ENCODE peak calls at places on chromosomes 2 and 18, in four cellular contexts. O is fibroblast of lung, K is right cardiac atrium, V is transverse colon. E is an unnamed sample. For H3K9me3 and H3K4me1, the result is how much of the 10 kb centered on the place peaks cover.

GRCh38 chr18:59900222-59901128 is 679 bp downstream of the PMAIP1 start:
- DNase-seq in O (peak), K (peak), V (peak), E (no peak)

GRCh38 chr2:182616471-182617393 is 99.3 kb upstream of the DNAJC10 start:
- DNase-seq in O (peak), K (no peak), V (no peak), E (no peak)

GRCh38 chr2:24190503-24190902 is 15.7 kb downstream of the FAM228A start:
- DNase-seq in O (no peak), K (no peak), V (no peak), E (no peak)

GRCh38 chr2:15770606-15771005 is 169.7 kb upstream of the MYCN start:
- DNase-seq in O (no peak), K (no peak), V (no peak), E (no peak)

GRCh38 chr2:35343135-35343534 is 1012.4 kb upstream of the CRIM1 start:
- DNase-seq in O (no peak), K (no peak), V (no peak), E (no peak)

GRCh38 chr18:10544093-10544748 is 18.4 kb downstream of the NAPG start:
- DNase-seq in O (no peak), K (peak), V (no peak), E (no peak)

GRCh38 chr2:136765736-136766323 is 485 bp downstream of the THSD7B start:
- DNase-seq in O (no peak), K (peak), V (no peak), E (no peak)

GRCh38 chr18:11259421-11259820 is 110.1 kb upstream of the PIEZO2 start:
- DNase-seq in O (no peak), K (peak), V (peak), E (peak)

GRCh38 chr18:11877497-11877896 is 26.3 kb downstream of the CHMP1B start:
- DNase-seq in O (no peak), K (no peak), V (no peak), E (no peak)

GRCh38 chr2:216632952-216633615 is at the start of gene IGFBP2:
- DNase-seq in O (peak), K (peak), V (peak), E (peak)

GRCh38 chr18:27017901-27018500 is 152.5 kb upstream of the AQP4 start:
- DNase-seq in O (no peak), K (no peak), V (no peak), E (no peak)

GRCh38 chr2:20580690-20581437 is 70.0 kb downstream of the HS1BP3 start:
- DNase-seq in O (no peak), K (peak), V (no peak), E (no peak)

GRCh38 chr18:57930476-57930875 is 113.5 kb upstream of the NEDD4L start:
- DNase-seq in O (no peak), K (no peak), V (no peak), E (no peak)

GRCh38 chr2:215553946-215554345 is 118.1 kb upstream of the FN1 start:
- DNase-seq in O (no peak), K (no peak), V (no peak), E (no peak)

GRCh38 chr2:216221806-216222205 is 112.7 kb downstream of the XRCC5 start:
- DNase-seq in O (peak), K (no peak), V (no peak), E (peak)

GRCh38 chr2:34001557-34001956 is 402.5 kb upstream of the FAM98A start:
- DNase-seq in O (no peak), K (no peak), V (no peak), E (no peak)

GRCh38 chr2:54212456-54212855 is 43.6 kb downstream of the TSPYL6 start:
- DNase-seq in O (peak), K (no peak), V (no peak), E (peak)

GRCh38 chr18:50836521-50836957 is 16.7 kb upstream of the MRO start:
- DNase-seq in O (peak), K (no peak), V (no peak), E (no peak)

GRCh38 chr2:227456772-227457171 is 15.2 kb upstream of the AGFG1 start:
- DNase-seq in O (peak), K (no peak), V (no peak), E (no peak)

GRCh38 chr18:51614033-51614432 is 416.6 kb upstream of the MEX3C start:
- DNase-seq in O (peak), K (no peak), V (no peak), E (peak)

GRCh38 chr2:216903470-216903869 is 43.6 kb upstream of the TNP1 start:
- DNase-seq in O (no peak), K (no peak), V (no peak), E (no peak)

GRCh38 chr2:42848726-42849290 is 56.4 kb upstream of the HAAO start:
- DNase-seq in O (no peak), K (no peak), V (no peak), E (no peak)

DNA sequence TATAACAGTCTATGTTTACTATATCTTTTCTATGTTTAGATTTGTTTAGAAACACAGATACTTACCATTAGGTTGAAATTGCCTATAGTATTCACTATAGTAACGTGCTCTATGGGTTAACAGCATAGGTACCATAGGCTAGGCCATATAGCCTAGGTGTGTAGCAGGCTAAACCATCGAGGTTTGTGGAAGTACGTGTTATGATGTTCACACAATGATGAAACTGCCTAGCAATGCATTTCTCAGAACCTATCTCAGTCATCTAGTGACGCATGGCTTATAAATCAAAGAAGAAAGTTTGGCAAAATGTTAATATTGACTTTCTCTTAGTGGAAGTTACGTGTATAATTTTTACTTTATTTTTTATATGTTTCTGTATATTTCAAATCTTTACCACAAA is 466.2 kb upstream of the NRP2 start:
- DNase-seq in O (no peak), K (no peak), V (no peak), E (no peak)
- H3K27ac ChIP-seq in O (no peak), K (no peak), V (no peak), E (no peak)

GRCh38 chr2:61833971-61834370 is 19.9 kb downstream of the FAM161A start:
- DNase-seq in O (no peak), K (no peak), V (no peak), E (no peak)

GRCh38 chr2:61834893-61835292 is 19.0 kb downstream of the FAM161A start:
- DNase-seq in O (no peak), K (no peak), V (no peak), E (no peak)

GRCh38 chr2:61832183-61832841 is 21.5 kb downstream of the FAM161A start:
- DNase-seq in O (no peak), K (no peak), V (no peak), E (no peak)
- H3K9me3 ChIP-seq in O (under half), K (under half), V (under half), E (under half)

DNA sequence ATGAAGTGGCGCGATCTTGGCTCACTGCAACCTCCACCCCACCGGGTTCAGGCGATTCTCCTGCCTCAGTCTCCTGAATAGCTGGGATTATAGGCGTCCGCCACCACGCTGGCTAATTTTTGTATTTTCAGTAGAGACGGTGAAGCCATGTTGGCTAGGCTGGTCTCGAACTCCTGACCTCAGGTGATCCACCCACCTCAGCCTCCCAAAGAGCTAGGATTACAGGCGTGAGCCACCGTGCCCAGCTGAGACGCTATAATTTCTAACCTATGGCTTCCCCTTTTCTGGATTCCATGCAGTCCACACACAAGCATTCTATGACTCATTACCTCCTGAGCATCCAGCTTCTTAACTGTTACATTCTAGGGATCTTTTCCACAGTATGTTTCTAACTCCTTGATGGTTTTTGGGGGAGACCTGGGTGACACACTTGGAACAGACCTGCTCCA is 11.9 kb upstream of the KCMF1 start:
- DNase-seq in O (peak), K (no peak), V (no peak), E (no peak)
- H3K4me1 ChIP-seq in O (under half), K (under half), V (under half), E (under half)

GRCh38 chr2:235546151-235546435 is 52.2 kb downstream of the AGAP1 start:
- DNase-seq in O (no peak), K (peak), V (no peak), E (no peak)

GRCh38 chr2:235543851-235544686 is 50.2 kb downstream of the AGAP1 start:
- DNase-seq in O (no peak), K (peak), V (peak), E (no peak)

GRCh38 chr2:235544687-235544965 is 50.8 kb downstream of the AGAP1 start:
- DNase-seq in O (no peak), K (no peak), V (no peak), E (no peak)

GRCh38 chr2:235546436-235546835 is 52.6 kb downstream of the AGAP1 start:
- DNase-seq in O (no peak), K (peak), V (no peak), E (no peak)

DNA sequence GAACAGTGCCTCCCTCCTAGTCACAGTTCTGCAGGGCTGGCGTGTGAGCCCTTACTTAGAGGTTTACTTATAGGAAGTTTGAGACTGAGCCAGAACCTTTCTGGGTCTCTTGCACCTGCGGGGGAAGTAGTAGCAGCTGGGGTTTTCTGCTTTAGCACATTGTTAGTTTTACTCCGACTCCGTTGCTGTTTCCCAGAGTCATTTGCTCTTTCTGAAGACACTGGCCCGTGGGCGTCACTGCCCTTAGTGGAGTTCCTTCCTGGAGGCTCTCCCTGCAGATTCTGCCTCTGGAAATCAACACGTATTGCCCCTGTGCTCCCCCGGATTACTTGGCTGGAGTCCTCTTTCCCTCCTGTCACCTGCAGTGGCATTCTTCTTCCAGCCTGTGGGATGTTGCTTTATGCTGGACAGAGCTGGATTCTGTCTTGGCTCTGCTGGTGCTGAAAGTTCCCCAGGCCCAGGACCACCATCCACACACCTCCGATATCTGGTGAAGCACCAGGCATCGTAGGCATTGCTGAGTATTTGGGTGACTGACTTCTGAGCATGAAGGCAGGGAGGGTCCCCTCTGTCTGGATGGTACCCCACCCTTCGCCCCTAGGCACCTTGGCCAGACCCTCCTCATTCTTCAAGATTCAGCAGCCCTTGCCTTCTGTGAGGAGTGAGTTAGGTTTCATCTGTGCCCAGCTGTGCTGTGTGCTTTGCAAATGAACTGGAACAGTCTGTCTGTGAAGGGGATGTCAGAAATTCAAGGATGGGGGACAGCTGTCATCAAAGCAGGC is 51.7 kb downstream of the AGAP1 start:
- DNase-seq in O (no peak), K (peak), V (no peak), E (no peak)
- H3K27ac ChIP-seq in O (no peak), K (no peak), V (no peak), E (no peak)

GRCh38 chr18:78922856-78923255 is 56.8 kb upstream of the SALL3 start:
- DNase-seq in O (no peak), K (no peak), V (no peak), E (no peak)

GRCh38 chr18:78925193-78925540 is 54.5 kb upstream of the SALL3 start:
- DNase-seq in O (no peak), K (no peak), V (no peak), E (no peak)

GRCh38 chr18:78925557-78926242 is 53.9 kb upstream of the SALL3 start:
- DNase-seq in O (no peak), K (peak), V (no peak), E (no peak)

GRCh38 chr18:78926243-78926615 is 53.4 kb upstream of the SALL3 start:
- DNase-seq in O (no peak), K (peak), V (no peak), E (no peak)

GRCh38 chr18:78924301-78925192 is 55.1 kb upstream of the SALL3 start:
- DNase-seq in O (no peak), K (no peak), V (no peak), E (no peak)
- H3K9me3 ChIP-seq in O (under half), K (under half), V (under half), E (under half)

GRCh38 chr2:96540136-96540535 is 3.6 kb downstream of the ARID5A start:
- DNase-seq in O (peak), K (no peak), V (no peak), E (no peak)

GRCh38 chr2:96539215-96539920 is 2.8 kb downstream of the ARID5A start:
- DNase-seq in O (no peak), K (no peak), V (no peak), E (peak)

GRCh38 chr2:96537734-96538486 is 1.4 kb downstream of the ARID5A start:
- DNase-seq in O (no peak), K (no peak), V (no peak), E (no peak)

GRCh38 chr2:96537066-96537733 is 648 bp downstream of the ARID5A start:
- DNase-seq in O (peak), K (peak), V (peak), E (peak)

DNA sequence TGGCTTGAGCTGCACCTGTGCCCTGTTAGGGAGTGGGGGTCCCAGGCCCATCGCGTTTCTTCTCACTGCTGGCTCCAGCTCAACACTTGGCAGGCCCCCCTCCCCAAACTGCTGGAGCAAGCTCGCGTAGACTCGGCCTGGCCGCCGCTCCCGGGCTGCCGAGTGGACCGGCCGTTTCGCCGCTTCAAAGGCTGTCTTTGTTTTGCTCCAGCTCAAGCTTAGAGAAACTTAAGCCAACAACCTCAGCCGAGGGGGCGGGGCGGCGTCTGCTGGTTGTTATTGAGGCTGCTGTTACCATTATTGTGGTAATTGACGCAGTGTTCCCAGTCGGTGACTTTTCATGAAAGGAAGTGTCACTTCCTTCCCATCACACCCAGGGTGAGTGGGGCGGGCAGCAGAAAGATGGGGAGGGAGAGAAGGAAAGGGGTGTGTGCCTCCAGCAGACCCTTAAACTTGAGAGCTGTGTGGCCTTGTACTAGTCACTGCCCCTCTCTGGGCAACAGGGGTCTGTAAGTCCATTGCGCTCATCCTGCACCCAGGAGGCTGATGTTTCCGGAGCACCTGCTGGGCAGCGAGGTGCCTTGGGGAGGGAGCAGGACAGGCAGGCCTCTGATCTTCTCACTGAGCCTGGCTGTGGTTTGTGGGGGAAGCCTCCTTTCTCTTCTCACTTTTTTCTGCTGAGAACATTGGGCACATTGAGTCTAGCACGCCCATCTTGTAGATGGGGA is 2.1 kb downstream of the ARID5A start:
- DNase-seq in O (peak), K (peak), V (peak), E (peak)
- H3K4me1 ChIP-seq in O (under half), K (under half), V (half or more), E (under half)